ENCODE peak calls at places on chromosomes 16 and 17, in six cellular contexts. K, T, H, S, M and C are unnamed samples.

GRCh38 chr16:8611122-8611521 is 10.4 kb upstream of the METTL22 start:
- DNase-seq in K (no peak), T (no peak), H (no peak), S (no peak), M (no peak), C (no peak)

GRCh38 chr17:79361221-79361734 is 249.6 kb downstream of the RBFOX3 start:
- DNase-seq in K (no peak), T (no peak), H (no peak), S (no peak), M (no peak), C (no peak)

GRCh38 chr16:57147381-57148191 is 38.3 kb downstream of the PSME3IP1 start:
- DNase-seq in K (no peak), T (peak; percentile 46), H (no peak), S (peak; percentile 16), M (no peak), C (no peak)

GRCh38 chr16:75179208-75179607 is 27.8 kb downstream of the CTRB2 start:
- DNase-seq in K (no peak), T (no peak), H (no peak), S (no peak), M (no peak), C (no peak)

GRCh38 chr17:19672009-19672837 is 23.7 kb downstream of the ALDH3A2 start:
- DNase-seq in K (no peak), T (peak; percentile 8), H (no peak), S (peak; percentile 7), M (peak; percentile 51), C (no peak)

GRCh38 chr17:50020841-50021599 is 26.0 kb upstream of the DLX3 start:
- DNase-seq in K (no peak), T (no peak), H (no peak), S (no peak), M (no peak), C (no peak)

GRCh38 chr17:66831383-66832220 is 3.3 kb upstream of the CACNG5 start:
- DNase-seq in K (no peak), T (no peak), H (no peak), S (no peak), M (no peak), C (no peak)

GRCh38 chr17:977163-977562 is 2.4 kb downstream of the NXN start:
- DNase-seq in K (no peak), T (peak; percentile 54), H (no peak), S (peak; percentile 31), M (no peak), C (no peak)

GRCh38 chr16:67886387-67886786 is 1.7 kb downstream of the NRN1L start:
- DNase-seq in K (no peak), T (no peak), H (no peak), S (no peak), M (no peak), C (no peak)

GRCh38 chr17:67993153-67993997 is 2.9 kb downstream of the C17orf58 start:
- DNase-seq in K (peak; percentile 64), T (peak; percentile 84), H (no peak), S (peak; percentile 84), M (peak; percentile 82), C (peak; percentile 95)

GRCh38 chr16:11662582-11662981 is 5.7 kb upstream of the SNN start:
- DNase-seq in K (no peak), T (no peak), H (no peak), S (no peak), M (no peak), C (no peak)

GRCh38 chr17:60604686-60605334 is 4.8 kb downstream of the PPM1D start:
- DNase-seq in K (no peak), T (peak; percentile 51), H (no peak), S (peak; percentile 67), M (no peak), C (no peak)

GRCh38 chr17:19876524-19877161 is 8.9 kb upstream of the ULK2 start:
- DNase-seq in K (peak; percentile 48), T (no peak), H (no peak), S (no peak), M (no peak), C (no peak)

GRCh38 chr16:56424791-56425438 is 430 bp downstream of the AMFR start:
- DNase-seq in K (peak; percentile 21), T (no peak), H (no peak), S (no peak), M (peak; percentile 17), C (no peak)

GRCh38 chr17:15651583-15652110 is 32.1 kb upstream of the FBXW10B start:
- DNase-seq in K (no peak), T (peak; percentile 99), H (peak; percentile 96), S (peak; percentile 99), M (peak; percentile 49), C (peak; percentile 89)

GRCh38 chr17:17535957-17536356 is 39.8 kb upstream of the RASD1 start:
- DNase-seq in K (no peak), T (peak; percentile 39), H (no peak), S (no peak), M (no peak), C (peak; percentile 22)

GRCh38 chr17:77252736-77253135 is 112.0 kb downstream of the SEC14L1 start:
- DNase-seq in K (no peak), T (no peak), H (no peak), S (no peak), M (no peak), C (no peak)

GRCh38 chr16:23784811-23785447 is 30.1 kb downstream of the CHP2 start:
- DNase-seq in K (no peak), T (peak; percentile 9), H (peak; percentile 3), S (peak; percentile 45), M (no peak), C (no peak)

GRCh38 chr17:64001763-64002529 is 3.8 kb downstream of the PRR29 start:
- DNase-seq in K (no peak), T (peak; percentile 12), H (no peak), S (peak; percentile 36), M (no peak), C (no peak)

GRCh38 chr17:42819939-42820535 is 4.0 kb downstream of the BECN1 start:
- DNase-seq in K (peak; percentile 24), T (peak; percentile 37), H (no peak), S (peak; percentile 70), M (peak; percentile 71), C (no peak)

GRCh38 chr16:14464192-14464591 is 165.9 kb downstream of the PARN start:
- DNase-seq in K (no peak), T (no peak), H (no peak), S (no peak), M (no peak), C (no peak)

GRCh38 chr16:83113317-83113716 is 486.5 kb downstream of the CDH13 start:
- DNase-seq in K (no peak), T (peak; percentile 31), H (no peak), S (peak; percentile 43), M (peak; percentile 23), C (peak; percentile 28)

GRCh38 chr16:19242987-19243386 is 42.5 kb upstream of the CLEC19A start:
- DNase-seq in K (no peak), T (no peak), H (no peak), S (no peak), M (no peak), C (no peak)

GRCh38 chr16:56382901-56383355 is 42.4 kb downstream of the AMFR start:
- DNase-seq in K (no peak), T (peak; percentile 87), H (no peak), S (peak; percentile 40), M (no peak), C (peak; percentile 35)